ENCODE peak calls at places on chromosome 20, in six cellular contexts. F is A549, W is GM12878, S is K562, Q is upper lobe of left lung, R is HepG2. T is an unnamed sample.

GRCh38 chr20:56017560-56017959 is 12.2 kb upstream of the CBLN4 start:
- ATAC-seq in F (no peak), W (no peak), S (no peak), Q (no peak), R (no peak), T (no peak)

GRCh38 chr20:3739926-3740599 is 7.6 kb downstream of the HSPA12B start:
- ATAC-seq in F (no peak), W (no peak), S (peak), Q (no peak), R (peak), T (no peak)

GRCh38 chr20:25148181-25148981 is 47.1 kb upstream of the ENTPD6 start:
- ATAC-seq in F (no peak), W (no peak), S (no peak), Q (peak), R (peak), T (peak)

GRCh38 chr20:60255866-60256265 is 297.6 kb downstream of the CDH26 start:
- ATAC-seq in F (no peak), W (no peak), S (no peak), Q (no peak), R (no peak), T (no peak)

GRCh38 chr20:62225820-62226635 is 6.0 kb upstream of the HRH3 start:
- ATAC-seq in F (no peak), W (no peak), S (no peak), Q (no peak), R (no peak), T (no peak)

GRCh38 chr20:25283221-25283951 is 35.5 kb downstream of the PYGB start:
- ATAC-seq in F (peak), W (no peak), S (no peak), Q (no peak), R (peak), T (no peak)

GRCh38 chr20:63017826-63018411 is 11.2 kb upstream of the BHLHE23 start:
- ATAC-seq in F (peak), W (no peak), S (peak), Q (no peak), R (peak), T (peak)

GRCh38 chr20:45470939-45471338 is 1.4 kb downstream of the WFDC2 start:
- ATAC-seq in F (no peak), W (peak), S (peak), Q (no peak), R (peak), T (no peak)

GRCh38 chr20:45095753-45096371 is 5.1 kb downstream of the KCNS1 start:
- ATAC-seq in F (peak), W (peak), S (peak), Q (peak), R (peak), T (no peak)

GRCh38 chr20:40650707-40651106 is 38.3 kb downstream of the MAFB start:
- ATAC-seq in F (no peak), W (no peak), S (no peak), Q (no peak), R (no peak), T (no peak)

GRCh38 chr20:49248879-49249665 is 28.8 kb downstream of the ZNFX1 start:
- ATAC-seq in F (no peak), W (no peak), S (no peak), Q (no peak), R (no peak), T (no peak)

GRCh38 chr20:62770916-62771315 is 25.4 kb upstream of the MRGBP start:
- ATAC-seq in F (no peak), W (no peak), S (no peak), Q (no peak), R (no peak), T (no peak)

GRCh38 chr20:25668446-25668845 is 28.2 kb downstream of the ZNF337 start:
- ATAC-seq in F (no peak), W (no peak), S (no peak), Q (no peak), R (no peak), T (no peak)

GRCh38 chr20:46931699-46932098 is 37.1 kb downstream of the EYA2 start:
- ATAC-seq in F (no peak), W (no peak), S (no peak), Q (no peak), R (no peak), T (peak)

GRCh38 chr20:50208085-50208491 is 17.5 kb downstream of the CEBPB start:
- ATAC-seq in F (no peak), W (no peak), S (no peak), Q (no peak), R (peak), T (peak)

GRCh38 chr20:4766631-4767030 is 44.9 kb downstream of the PRND start:
- ATAC-seq in F (no peak), W (peak), S (no peak), Q (no peak), R (no peak), T (no peak)

GRCh38 chr20:52847029-52847660 is 125.0 kb upstream of the TSHZ2 start:
- ATAC-seq in F (no peak), W (no peak), S (no peak), Q (no peak), R (no peak), T (no peak)

GRCh38 chr20:15141880-15142279 is 804.5 kb upstream of the FLRT3 start:
- ATAC-seq in F (no peak), W (no peak), S (no peak), Q (no peak), R (no peak), T (no peak)

GRCh38 chr20:3854462-3854870 is 7.8 kb downstream of the MAVS start:
- ATAC-seq in F (peak), W (peak), S (peak), Q (no peak), R (peak), T (no peak)

GRCh38 chr20:34637245-34638185 is 39.4 kb downstream of the PIGU start:
- ATAC-seq in F (no peak), W (no peak), S (no peak), Q (no peak), R (peak), T (peak)

GRCh38 chr20:49969946-49970345 is 12.8 kb upstream of the SNAI1 start:
- ATAC-seq in F (no peak), W (no peak), S (no peak), Q (no peak), R (no peak), T (no peak)

DNA sequence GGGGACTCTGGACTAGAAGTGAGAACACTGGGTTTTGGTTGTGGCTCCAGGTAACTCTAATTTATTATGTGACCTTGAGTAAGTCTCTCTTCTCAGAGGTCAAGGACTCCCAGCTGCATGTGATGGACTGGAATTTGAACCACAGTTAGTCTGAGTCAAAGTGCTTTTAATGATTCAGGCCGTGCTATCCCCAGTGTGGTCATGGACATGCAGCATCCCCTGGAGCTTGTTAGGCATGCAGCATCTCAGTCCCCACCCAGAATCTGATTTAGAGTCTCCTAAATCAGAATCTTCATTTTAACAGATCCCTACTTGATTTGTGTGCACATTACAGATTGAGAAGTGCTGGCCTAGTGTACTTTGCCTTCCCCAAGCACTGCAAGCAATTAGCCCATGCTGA is 74.2 kb downstream of the TOX2 start:
- ATAC-seq in F (no peak), W (peak), S (no peak), Q (no peak), R (no peak), T (no peak)
- TF ChIP-seq CTCF in F (no peak), W (no peak), S (no peak), Q (no peak), R (no peak), T (no peak)

GRCh38 chr20:33561981-33562601 is 72.2 kb downstream of the CBFA2T2 start:
- ATAC-seq in F (peak), W (no peak), S (peak), Q (peak), R (peak), T (peak)
- TF ChIP-seq EP300 in F (no peak), W (no peak), S (no peak), Q (no peak), R (peak), T (no peak)

DNA sequence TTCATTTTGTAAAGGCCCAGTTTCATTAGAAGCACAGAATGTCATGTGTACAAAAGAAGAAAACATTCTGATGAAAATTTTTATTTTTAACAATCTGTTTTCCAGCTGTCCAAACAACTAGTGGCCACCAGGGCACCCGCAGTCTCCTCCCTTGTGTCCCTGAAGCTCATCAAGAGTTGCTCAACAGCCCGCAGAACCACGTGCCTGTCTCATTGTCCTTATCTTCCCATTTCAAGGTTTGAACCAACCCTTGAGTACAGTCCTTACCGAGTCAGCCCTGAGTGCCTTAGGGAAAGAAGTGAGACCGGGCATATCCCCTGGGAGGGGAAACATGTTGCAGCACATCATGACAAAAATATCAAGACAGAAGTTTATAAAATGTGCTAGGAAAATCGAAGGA is 15.9 kb upstream of the ZNF133 start:
- ATAC-seq in F (no peak), W (peak), S (peak), Q (no peak), R (peak), T (no peak)
- TF ChIP-seq CTCF in F (no peak), W (no peak), S (peak), Q (no peak), R (peak), T (no peak)

GRCh38 chr20:51337126-51337805 is 205.3 kb downstream of the NFATC2 start:
- ATAC-seq in F (no peak), W (no peak), S (peak), Q (no peak), R (no peak), T (no peak)

GRCh38 chr20:51340451-51340840 is 202.1 kb downstream of the NFATC2 start:
- ATAC-seq in F (no peak), W (peak), S (peak), Q (no peak), R (no peak), T (no peak)

GRCh38 chr20:51338692-51339440 is 203.7 kb downstream of the NFATC2 start:
- ATAC-seq in F (no peak), W (no peak), S (peak), Q (no peak), R (no peak), T (no peak)

GRCh38 chr20:51341581-51341980 is 200.9 kb downstream of the NFATC2 start:
- ATAC-seq in F (no peak), W (no peak), S (no peak), Q (no peak), R (no peak), T (no peak)

DNA sequence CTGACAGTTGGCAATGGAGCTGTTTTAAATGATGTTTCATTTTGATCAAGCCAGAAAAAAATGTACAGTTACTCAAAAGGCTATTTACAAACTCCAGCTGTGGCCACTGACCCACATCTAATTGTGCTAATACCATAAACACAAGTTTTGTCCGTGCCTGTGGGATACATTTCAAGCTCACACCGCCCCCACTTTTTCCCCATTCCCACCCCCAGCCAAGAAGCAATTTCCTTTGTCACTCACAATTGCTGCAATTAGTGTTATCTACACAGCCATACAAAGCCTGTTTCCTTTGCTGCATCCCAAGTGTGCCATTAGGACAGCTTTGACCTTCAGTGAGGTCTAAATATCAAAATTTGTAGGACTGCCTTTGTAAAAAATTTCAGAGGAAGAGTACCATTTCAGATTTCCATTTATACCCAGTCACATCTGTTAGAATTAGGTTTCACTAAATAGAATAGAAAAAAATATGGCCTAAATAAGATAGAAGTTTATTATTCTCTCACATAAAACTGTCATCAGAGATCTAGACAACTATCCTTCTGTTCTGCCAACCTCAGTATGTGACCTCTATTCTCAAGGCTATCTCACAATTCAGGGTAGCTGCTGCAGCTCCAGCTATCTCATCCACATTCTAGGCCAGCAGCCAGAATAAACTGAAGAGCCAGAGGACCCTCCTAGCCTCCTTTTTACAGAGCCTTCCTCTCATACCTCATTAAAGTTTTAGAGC is 202.6 kb downstream of the NFATC2 start:
- ATAC-seq in F (no peak), W (no peak), S (peak), Q (no peak), R (no peak), T (no peak)
- TF ChIP-seq EP300 in F (no peak), W (no peak), S (peak), Q (no peak), R (no peak), T (no peak)

GRCh38 chr20:13862245-13862644 is 77.4 kb downstream of the NDUFAF5 start:
- ATAC-seq in F (no peak), W (peak), S (no peak), Q (no peak), R (no peak), T (no peak)
- TF ChIP-seq CTCF in F (no peak), W (no peak), S (no peak), Q (no peak), R (no peak), T (no peak)

GRCh38 chr20:58388882-58389323 is at the start of gene VAPB:
- ATAC-seq in F (peak), W (peak), S (peak), Q (peak), R (peak), T (peak)
- TF ChIP-seq EP300 in F (no peak), W (no peak), S (no peak), Q (no peak), R (no peak), T (no peak)